ENCODE peak calls at places on chromosome 1, in four cellular contexts. X is naive thymus-derived CD4-positive, alpha-beta T cell; W is WTC11; P is thoracic aorta. I is an unnamed sample.
A peak's percentile ranks its signal among the peaks of the same experiment; 100 is the strongest.

GRCh38 chr1:26284597-26285351 is 4.9 kb downstream of the SH3BGRL3 start:
- DNase-seq in X (peak; percentile 83), W (peak; percentile 86), P (peak; percentile 93), I (peak; percentile 87)

GRCh38 chr1:223504741-223505140 is 111.5 kb downstream of the CCDC185 start:
- DNase-seq in X (no peak), W (no peak), P (no peak), I (peak; percentile 50)

GRCh38 chr1:147721711-147722110 is 38.7 kb downstream of the GJA5 start:
- DNase-seq in X (no peak), W (no peak), P (no peak), I (no peak)

GRCh38 chr1:93694039-93694438 is 12.4 kb upstream of the BCAR3 start:
- DNase-seq in X (no peak), W (no peak), P (no peak), I (peak; percentile 39)

GRCh38 chr1:18575620-18576019 is 55.0 kb upstream of the PAX7 start:
- DNase-seq in X (no peak), W (peak; percentile 94), P (no peak), I (no peak)

GRCh38 chr1:204828352-204828850 is 42.3 kb upstream of the NFASC start:
- DNase-seq in X (peak; percentile 4), W (peak; percentile 88), P (no peak), I (peak; percentile 29)

GRCh38 chr1:234515821-234516241 is 36.9 kb upstream of the TARBP1 start:
- DNase-seq in X (no peak), W (no peak), P (no peak), I (no peak)

GRCh38 chr1:53165408-53165961 is 23.0 kb upstream of the SLC1A7 start:
- DNase-seq in X (no peak), W (no peak), P (no peak), I (no peak)

GRCh38 chr1:6384962-6385672 is 8.4 kb downstream of the ACOT7 start:
- DNase-seq in X (no peak), W (no peak), P (no peak), I (no peak)

GRCh38 chr1:41365772-41366427 is 4.7 kb downstream of the FOXO6 start:
- DNase-seq in X (no peak), W (peak; percentile 31), P (no peak), I (no peak)

GRCh38 chr1:59427784-59428183 is 130.9 kb downstream of the FGGY start:
- DNase-seq in X (no peak), W (no peak), P (no peak), I (no peak)

GRCh38 chr1:228824377-228824776 is 89.1 kb downstream of the RHOU start:
- DNase-seq in X (no peak), W (no peak), P (no peak), I (no peak)

GRCh38 chr1:39866767-39867166 is 16.5 kb downstream of the TRIT1 start:
- DNase-seq in X (no peak), W (no peak), P (no peak), I (no peak)

GRCh38 chr1:159554681-159555080 is 18.9 kb upstream of the OR10J5 start:
- DNase-seq in X (no peak), W (no peak), P (no peak), I (no peak)

GRCh38 chr1:202133521-202133920 is 10.8 kb downstream of the GPR37L1 start:
- DNase-seq in X (no peak), W (no peak), P (no peak), I (no peak)

GRCh38 chr1:234929369-234929768 is 199.3 kb downstream of the TOMM20 start:
- DNase-seq in X (no peak), W (no peak), P (no peak), I (peak; percentile 5)

GRCh38 chr1:227280836-227281235 is 37.5 kb downstream of the CDC42BPA start:
- DNase-seq in X (no peak), W (no peak), P (no peak), I (no peak)

GRCh38 chr1:36322085-36322785 is 1.2 kb downstream of the EVA1B start:
- DNase-seq in X (peak; percentile 5), W (peak; percentile 54), P (no peak), I (peak; percentile 78)

GRCh38 chr1:108200627-108201106 is 524 bp upstream of the SLC25A24 start:
- DNase-seq in X (peak; percentile 48), W (no peak), P (peak; percentile 6), I (peak; percentile 47)

GRCh38 chr1:108747128-108747827 is 804 bp downstream of the STXBP3 start:
- DNase-seq in X (no peak), W (peak; percentile 57), P (peak; percentile 59), I (peak; percentile 89)

GRCh38 chr1:206678490-206678889 is 6.2 kb upstream of the MAPKAPK2 start:
- DNase-seq in X (no peak), W (no peak), P (no peak), I (no peak)

GRCh38 chr1:171083222-171083621 is 7.5 kb upstream of the FMO3 start:
- DNase-seq in X (no peak), W (no peak), P (no peak), I (no peak)

I was measured in tibial artery.